ENCODE peak calls at places on chromosomes 12 and 14, in ten cellular contexts. R, X, Z, D, K, T, O, V, Q and P are unnamed samples.

GRCh38 chr14:76348898-76349297 is 27.0 kb upstream of the ESRRB start:
- DNase-seq in O (peak), K (peak), R (no peak), Z (peak), Q (peak), D (no peak), V (no peak), X (peak), T (no peak), P (no peak)

GRCh38 chr12:65666876-65667275 is 157.4 kb upstream of the HMGA2 start:
- DNase-seq in Q (no peak), O (no peak), R (no peak), T (no peak), D (no peak), K (peak), X (no peak), Z (no peak), V (no peak), P (no peak)

GRCh38 chr12:101891462-101891971 is 14.1 kb downstream of the DRAM1 start:
- DNase-seq in T (peak), V (no peak), X (peak), O (no peak), R (no peak), Z (no peak), K (peak), Q (no peak), D (no peak), P (peak)

GRCh38 chr12:70843363-70843762 is 77.2 kb downstream of the PTPRR start:
- DNase-seq in Z (no peak), K (no peak), O (no peak), R (no peak), T (no peak), D (no peak), V (no peak), Q (no peak), X (no peak), P (no peak)

GRCh38 chr12:99413751-99414150 is 233.8 kb upstream of the GARIN6 start:
- DNase-seq in T (no peak), X (no peak), Q (no peak), O (no peak), R (no peak), D (no peak), Z (no peak), V (no peak), K (no peak), P (no peak)

GRCh38 chr12:28191690-28192089 is 1.4 kb downstream of the CCDC91 start:
- DNase-seq in D (peak), O (no peak), K (peak), V (no peak), Z (no peak), T (no peak), Q (no peak), R (peak), X (peak), P (peak)

GRCh38 chr12:75660107-75660530 is 148.7 kb upstream of the KRR1 start:
- DNase-seq in Z (no peak), V (no peak), Q (no peak), R (no peak), O (peak), D (no peak), K (peak), T (no peak), X (no peak), P (no peak)

GRCh38 chr12:100656806-100657205 is 83.3 kb downstream of the GAS2L3 start:
- DNase-seq in Q (no peak), D (no peak), T (no peak), K (no peak), O (no peak), Z (no peak), R (no peak), V (no peak), X (no peak), P (no peak)

GRCh38 chr14:61454545-61454944 is 133.2 kb downstream of the PRKCH start:
- DNase-seq in Z (no peak), T (no peak), X (no peak), O (no peak), D (no peak), K (no peak), V (no peak), R (no peak), Q (peak), P (peak)

GRCh38 chr12:92079054-92079385 is 66.6 kb downstream of the BTG1 start:
- DNase-seq in Z (no peak), T (no peak), K (no peak), D (no peak), X (no peak), R (no peak), O (no peak), V (no peak), Q (no peak), P (no peak)

GRCh38 chr12:65306603-65307501 is 28.4 kb downstream of the MSRB3 start:
- DNase-seq in O (peak), Q (no peak), V (no peak), K (peak), Z (peak), D (peak), X (no peak), T (no peak), R (no peak), P (no peak)

GRCh38 chr14:25150934-25151790 is 101.2 kb upstream of the STXBP6 start:
- DNase-seq in K (peak), Q (no peak), V (no peak), D (peak), Z (no peak), R (no peak), O (peak), T (no peak), X (no peak), P (no peak)

GRCh38 chr14:96189288-96189711 is 15.3 kb upstream of the BDKRB2 start:
- DNase-seq in X (peak), V (no peak), T (no peak), K (peak), Q (no peak), R (no peak), O (no peak), Z (no peak), D (no peak), P (no peak)

GRCh38 chr14:55454264-55455151 is 14.1 kb upstream of the TBPL2 start:
- DNase-seq in Z (peak), Q (peak), O (peak), X (peak), T (peak), R (no peak), D (no peak), V (no peak), K (peak), P (peak)

GRCh38 chr14:94143239-94143638 is 13.8 kb upstream of the IFI27L2 start:
- DNase-seq in O (peak), Z (no peak), D (no peak), Q (no peak), R (no peak), T (no peak), V (no peak), K (no peak), X (no peak), P (no peak)

GRCh38 chr12:89731064-89731463 is 22.4 kb upstream of the ATP2B1 start:
- DNase-seq in V (no peak), Z (no peak), Q (no peak), X (no peak), R (no peak), O (no peak), K (peak), D (no peak), T (no peak), P (no peak)

GRCh38 chr12:115259968-115260806 is 576.2 kb upstream of the TBX3 start:
- DNase-seq in K (no peak), X (no peak), Q (no peak), T (no peak), V (no peak), Z (no peak), O (no peak), R (no peak), D (no peak), P (no peak)

GRCh38 chr14:64549805-64550538 is at the start of gene PPP1R36:
- DNase-seq in X (peak), R (no peak), O (no peak), Z (no peak), Q (peak), V (no peak), K (no peak), D (no peak), T (peak), P (peak)

GRCh38 chr14:40697221-40697620 is 909.5 kb upstream of the LRFN5 start:
- DNase-seq in T (no peak), D (no peak), O (no peak), X (no peak), K (no peak), V (no peak), Q (no peak), Z (no peak), R (no peak), P (no peak)

GRCh38 chr12:89138048-89138852 is 214.1 kb downstream of the DUSP6 start:
- DNase-seq in Q (no peak), R (no peak), V (no peak), K (peak), D (no peak), X (no peak), T (no peak), O (no peak), Z (no peak), P (no peak)

GRCh38 chr12:55699471-55700055 is 8.1 kb downstream of the ITGA7 start:
- DNase-seq in Q (no peak), R (no peak), Z (no peak), V (no peak), D (no peak), K (no peak), X (no peak), T (no peak), O (no peak), P (no peak)

GRCh38 chr12:117854339-117855012 is 114.3 kb downstream of the KSR2 start:
- DNase-seq in Z (no peak), R (no peak), D (peak), X (peak), T (peak), K (peak), Q (no peak), V (no peak), O (no peak), P (peak)
- TF ChIP-seq POLR2A in Z (no peak), R (no peak), D (no peak), X (no peak), T (no peak), K (no peak), Q (no peak), V (no peak), O (no peak), P (no peak)

GRCh38 chr14:20774258-20774657 is 6.1 kb downstream of the EDDM3B start:
- DNase-seq in T (no peak), V (no peak), K (no peak), O (no peak), X (no peak), Z (no peak), D (no peak), R (no peak), Q (no peak), P (no peak)
- H3K27ac ChIP-seq in T (no peak), V (no peak), K (no peak), O (no peak), X (no peak), Z (no peak), D (no peak), R (peak), Q (no peak), P (no peak)

GRCh38 chr12:94616217-94616729 is 34.1 kb downstream of the TMCC3 start:
- DNase-seq in R (no peak), V (no peak), X (peak), O (no peak), K (no peak), Z (no peak), D (peak), T (peak), Q (no peak), P (no peak)
- H3K4me3 ChIP-seq in R (no peak), V (peak), X (no peak), O (no peak), K (no peak), Z (no peak), D (peak), T (peak), Q (no peak), P (no peak)

DNA sequence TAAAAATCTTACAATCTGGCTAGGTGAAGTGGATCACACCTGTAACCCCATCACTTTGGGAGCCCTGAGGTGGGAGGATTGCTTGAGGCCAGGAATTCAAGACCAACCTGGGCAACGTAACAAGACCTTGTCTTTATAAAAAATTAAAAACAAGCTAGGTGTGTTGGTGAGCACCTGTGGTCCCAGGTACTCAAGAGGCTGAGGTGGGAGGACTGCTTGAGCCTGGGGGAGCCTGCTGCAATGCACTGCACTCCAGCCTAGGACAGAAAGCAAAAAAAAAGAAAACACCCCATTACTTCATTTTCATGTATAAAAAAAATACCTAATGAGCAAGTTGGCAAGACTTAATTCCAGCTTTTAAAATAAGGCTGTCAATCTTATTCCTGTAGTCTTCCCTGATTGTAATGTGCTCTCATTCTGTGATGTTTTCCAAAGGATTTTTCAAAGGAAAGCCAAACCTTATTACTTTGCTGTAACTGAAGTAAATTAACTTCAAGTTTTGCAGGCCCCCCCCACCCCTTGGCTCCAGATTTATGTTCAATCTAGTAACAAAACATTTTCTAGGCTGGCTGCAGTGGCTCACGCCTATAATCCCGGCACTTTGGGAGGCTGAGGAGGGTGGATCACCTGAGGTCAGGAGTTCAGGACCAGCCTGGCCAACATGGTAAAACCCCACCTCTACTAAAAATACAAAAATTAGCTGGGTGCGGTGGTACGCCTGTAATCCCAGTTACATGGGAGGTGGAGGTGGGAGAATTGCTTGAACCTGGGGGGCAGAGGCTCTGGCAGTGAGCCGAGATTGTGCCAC is 3.3 kb upstream of the ZCCHC8 start:
- DNase-seq in R (no peak), Q (no peak), D (no peak), O (no peak), X (no peak), Z (no peak), V (no peak), K (no peak), T (no peak), P (no peak)
- TF ChIP-seq POLR2A in R (no peak), Q (no peak), D (no peak), O (no peak), X (no peak), Z (no peak), V (no peak), K (no peak), T (no peak), P (no peak)

GRCh38 chr12:18689781-18690180 is 48.0 kb downstream of the PLCZ1 start:
- DNase-seq in R (no peak), Q (no peak), T (no peak), Z (no peak), O (no peak), K (no peak), X (no peak), D (no peak), V (no peak), P (no peak)
- H3K27ac ChIP-seq in R (no peak), Q (no peak), T (no peak), Z (no peak), O (no peak), K (no peak), X (no peak), D (no peak), V (no peak), P (no peak)

DNA sequence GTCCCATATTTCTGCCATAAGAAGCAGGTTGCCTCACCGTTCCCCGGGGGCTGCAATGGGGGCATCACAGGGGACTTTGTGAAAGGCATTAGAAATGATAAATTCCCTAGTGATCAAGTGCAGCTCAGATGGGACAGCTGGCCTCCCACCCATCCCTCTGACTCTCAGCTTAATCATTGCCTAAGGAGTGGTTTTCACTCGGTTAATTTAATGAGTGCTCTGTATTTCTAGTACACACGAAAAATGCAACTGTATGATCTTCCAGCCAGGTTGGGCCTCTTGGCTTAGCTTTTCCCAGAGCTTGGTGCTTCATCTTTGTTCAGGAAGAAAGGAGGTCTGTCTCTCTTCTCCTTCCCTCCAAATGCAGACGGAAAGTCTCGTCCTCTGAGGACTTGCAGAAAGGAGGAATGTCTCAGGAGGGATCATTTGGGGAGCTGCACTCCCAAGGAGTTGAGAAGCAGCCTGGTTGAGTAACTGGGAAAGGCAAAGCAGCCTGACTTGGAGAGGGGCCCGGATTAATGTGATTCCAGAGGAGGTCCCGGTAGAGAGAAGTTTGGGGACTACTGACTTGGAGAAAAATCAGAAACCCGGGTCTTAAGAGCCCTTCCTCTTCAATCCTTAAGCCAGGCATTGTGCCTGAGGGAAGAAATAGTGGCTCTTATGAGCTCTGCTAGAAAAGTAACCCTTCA is 7.2 kb downstream of the CD9 start:
- DNase-seq in K (no peak), R (no peak), D (no peak), T (no peak), O (no peak), V (no peak), Q (no peak), X (peak), Z (no peak), P (no peak)
- H3K4me3 ChIP-seq in K (no peak), R (no peak), D (no peak), T (no peak), O (no peak), V (no peak), Q (no peak), X (no peak), Z (no peak), P (no peak)

GRCh38 chr14:100117026-100117425 is 42.4 kb downstream of the DEGS2 start:
- DNase-seq in V (no peak), R (no peak), T (no peak), D (no peak), Z (no peak), Q (no peak), X (no peak), O (no peak), K (no peak), P (peak)
- TF ChIP-seq POLR2A in V (no peak), R (no peak), T (no peak), D (no peak), Z (no peak), Q (no peak), X (no peak), O (no peak), K (no peak), P (no peak)